ENCODE peak calls at places on chromosomes 13 and 19, in seven cellular contexts. O, J, L, I, K, F and H are unnamed samples.

GRCh38 chr19:5823579-5824281 is 15.8 kb downstream of the FUT6 start:
- DNase-seq in L (peak), K (no peak), I (no peak), F (peak), J (no peak), O (peak), H (peak)

GRCh38 chr19:5369962-5370367 is 29.4 kb upstream of the PTPRS start:
- DNase-seq in L (peak), I (peak), F (peak), O (peak), J (no peak), K (no peak), H (peak)

GRCh38 chr13:66546534-66547379 is 683.4 kb downstream of the PCDH9 start:
- DNase-seq in L (no peak), O (no peak), K (no peak), F (no peak), I (no peak), J (no peak), H (no peak)

GRCh38 chr19:50330365-50331078 is 1.3 kb upstream of the KCNC3 start:
- DNase-seq in J (peak), L (peak), O (peak), K (no peak), I (peak), F (peak), H (peak)

GRCh38 chr13:27632648-27633047 is 11.0 kb downstream of the POLR1D start:
- DNase-seq in J (no peak), O (no peak), I (no peak), F (no peak), L (no peak), K (no peak), H (no peak)

GRCh38 chr19:50191270-50191669 is 12.2 kb upstream of the MYH14 start:
- DNase-seq in L (no peak), O (no peak), F (no peak), K (peak), J (no peak), I (no peak), H (no peak)

GRCh38 chr19:47821460-47822020 is at the start of gene CRX:
- DNase-seq in L (no peak), J (no peak), F (no peak), I (no peak), K (no peak), O (no peak), H (no peak)

GRCh38 chr13:30504081-30504480 is 38.3 kb upstream of the HMGB1 start:
- DNase-seq in L (no peak), J (no peak), I (no peak), O (peak), F (no peak), K (peak), H (no peak)

GRCh38 chr19:3358392-3358918 is 7.9 kb upstream of the NFIC start:
- DNase-seq in F (peak), L (no peak), K (no peak), J (no peak), I (no peak), O (peak), H (no peak)

GRCh38 chr13:108200781-108201398 is 14.4 kb downstream of the LIG4 start:
- DNase-seq in O (no peak), L (no peak), F (no peak), I (no peak), J (no peak), K (no peak), H (no peak)

GRCh38 chr13:25489238-25489637 is 117.5 kb downstream of the ATP8A2 start:
- DNase-seq in L (no peak), O (no peak), K (no peak), F (no peak), J (no peak), I (no peak), H (no peak)

GRCh38 chr13:37138917-37139316 is 33.5 kb upstream of the CSNK1A1L start:
- DNase-seq in O (no peak), K (no peak), F (no peak), J (no peak), L (no peak), I (no peak), H (no peak)

GRCh38 chr13:53150568-53150967 is 122.0 kb downstream of the OLFM4 start:
- DNase-seq in F (no peak), L (no peak), K (no peak), I (no peak), O (no peak), J (no peak), H (no peak)

GRCh38 chr13:25988655-25989054 is 63.2 kb downstream of the SHISA2 start:
- DNase-seq in J (no peak), F (no peak), O (no peak), I (no peak), K (no peak), L (no peak), H (peak)

GRCh38 chr13:76672422-76672821 is 213.8 kb downstream of the KCTD12 start:
- DNase-seq in I (no peak), O (no peak), J (no peak), L (no peak), K (no peak), F (no peak), H (no peak)

GRCh38 chr13:33678906-33679657 is 138.9 kb upstream of the RFC3 start:
- DNase-seq in O (peak), I (peak), L (no peak), K (peak), J (no peak), F (no peak), H (no peak)

GRCh38 chr13:25886438-25887214 is 165.2 kb downstream of the SHISA2 start:
- DNase-seq in I (no peak), K (no peak), O (no peak), F (no peak), L (no peak), J (no peak), H (peak)

GRCh38 chr13:40116008-40116407 is 460.5 kb downstream of the COG6 start:
- DNase-seq in I (peak), J (peak), F (no peak), K (peak), O (peak), L (no peak), H (no peak)

GRCh38 chr19:13823901-13824300 is 28.7 kb downstream of the ZSWIM4 start:
- DNase-seq in F (no peak), J (no peak), I (no peak), K (no peak), L (no peak), O (no peak), H (no peak)
- TF ChIP-seq JUND in F (no peak), J (no peak), I (no peak), K (no peak), L (no peak), O (no peak), H (no peak)

GRCh38 chr13:91313103-91313502 is 34.4 kb upstream of the MIR17HG start:
- DNase-seq in I (peak), L (no peak), K (no peak), J (no peak), F (peak), O (no peak), H (no peak)
- TF ChIP-seq JUND in I (no peak), L (no peak), K (no peak), J (no peak), F (no peak), O (no peak), H (no peak)

GRCh38 chr19:35518313-35518712 is 4.9 kb upstream of the DMKN start:
- DNase-seq in I (no peak), J (peak), F (no peak), K (no peak), L (no peak), O (no peak), H (peak)
- TF ChIP-seq JUND in I (no peak), J (no peak), F (no peak), K (no peak), L (no peak), O (no peak), H (no peak)

DNA sequence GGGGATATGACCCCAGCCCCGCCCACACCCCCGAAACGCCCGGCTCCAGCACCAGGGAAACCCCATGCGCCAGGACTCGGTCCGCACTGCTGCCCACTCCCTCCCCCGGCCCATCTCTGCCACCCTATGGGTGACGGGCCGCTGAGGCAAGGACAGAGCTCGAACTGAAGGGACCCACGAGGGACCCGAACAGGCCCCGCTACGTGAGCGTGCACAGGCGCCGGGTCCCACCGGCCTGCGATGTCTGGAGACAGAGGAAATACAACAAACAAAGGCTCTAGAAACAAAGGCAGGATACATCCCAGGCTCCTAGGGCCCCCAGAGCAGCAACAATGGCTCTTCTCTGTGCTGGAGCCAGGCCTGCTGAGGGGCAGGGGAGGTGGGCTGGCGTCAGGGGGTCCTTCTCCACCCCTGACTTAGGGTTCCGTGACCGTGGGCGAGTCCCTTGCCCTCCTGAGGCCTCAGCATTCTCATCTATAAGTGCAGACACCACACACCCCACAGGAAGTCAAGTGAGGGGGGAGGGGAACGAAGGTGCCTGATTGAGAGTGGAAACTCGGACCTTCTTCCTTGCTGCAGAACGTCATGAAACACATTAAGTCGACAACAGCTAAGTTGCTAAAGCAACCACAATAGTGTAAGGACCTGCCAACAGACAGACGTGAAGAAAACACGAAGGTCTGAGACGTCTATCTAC is 3.1 kb downstream of the ABHD17A start:
- DNase-seq in K (no peak), F (no peak), J (no peak), O (no peak), I (no peak), L (no peak), H (no peak)
- TF ChIP-seq JUND in K (no peak), F (no peak), J (no peak), O (no peak), I (no peak), L (no peak), H (no peak)

GRCh38 chr13:62290542-62290941 is 874.9 kb upstream of the PCDH20 start:
- DNase-seq in O (no peak), F (no peak), L (no peak), I (no peak), K (no peak), J (no peak), H (no peak)

GRCh38 chr13:62293081-62293480 is 877.4 kb upstream of the PCDH20 start:
- DNase-seq in L (no peak), O (no peak), J (no peak), K (no peak), F (no peak), I (no peak), H (peak)

GRCh38 chr13:62287764-62288163 is 872.1 kb upstream of the PCDH20 start:
- DNase-seq in K (no peak), L (no peak), F (no peak), J (no peak), I (no peak), O (no peak), H (no peak)
- TF ChIP-seq JUND in K (no peak), L (no peak), F (no peak), J (no peak), I (no peak), O (no peak), H (no peak)

DNA sequence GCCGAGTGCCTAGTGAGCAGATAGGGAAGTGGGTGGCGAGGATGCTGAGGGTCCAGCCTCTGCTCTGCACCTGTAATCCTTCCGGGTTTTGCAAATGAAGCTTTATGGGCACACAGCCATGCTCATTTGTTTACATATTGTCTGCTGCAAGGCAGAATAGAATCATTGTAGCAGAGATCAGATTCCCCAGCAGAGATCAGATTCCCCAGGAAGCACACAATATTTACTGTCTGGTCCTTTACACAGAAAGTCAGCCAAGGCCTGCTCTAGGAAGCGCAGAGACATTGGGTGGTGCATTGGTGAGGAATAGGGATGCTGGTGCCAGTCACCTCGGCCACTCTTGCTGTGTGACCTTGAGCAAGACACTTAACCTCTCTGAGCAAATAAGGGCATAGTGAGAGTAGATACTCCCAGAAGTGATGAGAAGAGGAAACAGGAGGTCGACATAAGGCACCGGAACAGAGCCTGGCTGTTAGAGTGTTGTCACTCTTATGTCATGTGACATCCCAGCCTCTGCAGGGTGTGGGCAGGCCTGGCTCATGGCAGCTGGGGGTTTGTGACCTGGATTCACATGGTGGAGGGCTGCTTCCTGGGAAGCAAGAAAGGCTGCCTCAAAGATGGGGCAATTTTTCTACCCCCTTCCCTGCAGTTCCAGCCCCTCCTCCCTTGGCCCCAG is 25.6 kb downstream of the CARM1 start:
- DNase-seq in J (no peak), O (no peak), L (no peak), I (peak), F (no peak), K (no peak), H (no peak)
- TF ChIP-seq JUND in J (no peak), O (no peak), L (no peak), I (no peak), F (no peak), K (no peak), H (no peak)

GRCh38 chr19:38488811-38489481 is 55.5 kb downstream of the RYR1 start:
- DNase-seq in I (no peak), K (no peak), O (no peak), L (no peak), F (no peak), J (no peak), H (no peak)

GRCh38 chr19:38490861-38491260 is 57.4 kb downstream of the RYR1 start:
- DNase-seq in J (no peak), L (no peak), O (no peak), I (no peak), F (no peak), K (no peak), H (no peak)

GRCh38 chr19:38496116-38496515 is 62.6 kb downstream of the RYR1 start:
- DNase-seq in O (no peak), L (no peak), F (no peak), J (no peak), I (no peak), K (no peak), H (no peak)

GRCh38 chr19:38494379-38494778 is 60.9 kb downstream of the RYR1 start:
- DNase-seq in F (no peak), O (no peak), I (no peak), L (no peak), J (no peak), K (no peak), H (no peak)

DNA sequence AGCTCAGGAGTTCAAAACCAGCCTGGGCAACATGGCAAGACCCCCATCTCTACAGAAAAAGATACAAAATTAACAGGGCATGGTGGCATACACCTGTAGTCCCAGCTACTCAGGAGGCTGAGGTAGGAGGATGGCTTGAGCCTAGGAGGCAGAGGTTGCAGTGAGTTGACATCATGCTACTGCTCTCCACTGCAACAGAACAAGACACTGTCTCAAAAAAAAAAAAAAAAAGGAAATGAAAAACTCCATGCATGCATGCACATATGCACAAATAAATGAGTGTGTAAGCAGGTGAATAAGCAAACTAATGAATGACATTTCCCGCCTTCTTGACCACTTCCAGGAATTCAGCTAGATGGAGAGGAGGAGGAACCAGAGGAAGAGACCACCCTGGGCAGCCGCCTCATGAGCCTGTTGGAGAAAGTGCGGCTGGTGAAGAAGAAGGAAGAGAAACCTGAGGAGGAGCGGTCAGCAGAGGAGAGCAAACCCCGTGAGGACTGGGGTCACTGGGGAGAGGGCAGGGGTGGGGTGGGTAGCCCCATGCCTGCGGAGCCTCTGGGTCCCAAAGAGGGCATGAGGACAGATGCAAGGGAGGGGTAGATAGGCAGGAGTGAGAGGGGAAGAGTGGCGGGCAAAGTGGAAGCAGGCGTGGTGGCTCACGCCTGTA is 58.8 kb downstream of the RYR1 start:
- DNase-seq in O (no peak), K (no peak), L (no peak), I (no peak), J (no peak), F (no peak), H (no peak)
- TF ChIP-seq JUND in O (no peak), K (no peak), L (no peak), I (no peak), J (no peak), F (no peak), H (no peak)